ENCODE peak calls at places on chromosomes 1 and 21, in nine cellular contexts. P is cardiac fibroblast, Y is GM23338, K is heart right ventricle, S is epithelial cell of esophagus, Z is fibroblast of mammary gland, I is lower leg skin, X is tibial nerve, L is stomach. B is an unnamed sample.
A peak's percentile ranks its signal among the peaks of the same experiment; 100 is the strongest.

GRCh38 chr1:25973610-25974355 is 24.1 kb downstream of the PAFAH2 start:
- DNase-seq in P (peak; percentile 29), Y (no peak), K (no peak), S (no peak), Z (no peak), I (no peak), X (no peak), L (no peak), B (no peak)

GRCh38 chr1:59150537-59151386 is 146.1 kb upstream of the FGGY start:
- DNase-seq in P (peak; percentile 99), Y (no peak), K (peak; percentile 67), S (peak; percentile 98), Z (peak; percentile 100), I (peak; percentile 75), X (peak; percentile 74), L (peak; percentile 41), B (no peak)

GRCh38 chr1:202145325-202146140 is 996 bp upstream of the ARL8A start:
- DNase-seq in P (no peak), Y (no peak), K (no peak), S (peak; percentile 48), Z (no peak), I (no peak), X (no peak), L (no peak), B (no peak)

GRCh38 chr1:172662464-172663109 is 3.7 kb downstream of the FASLG start:
- DNase-seq in P (peak; percentile 72), Y (no peak), K (peak; percentile 39), S (peak; percentile 77), Z (peak; percentile 93), I (peak; percentile 32), X (peak; percentile 42), L (peak; percentile 56), B (no peak)

GRCh38 chr1:3919706-3920105 is 19.6 kb upstream of the C1orf174 start:
- DNase-seq in P (no peak), Y (no peak), K (no peak), S (no peak), Z (no peak), I (no peak), X (no peak), L (no peak), B (no peak)

GRCh38 chr21:35189077-35189863 is 140.2 kb upstream of the RUNX1 start:
- DNase-seq in P (peak; percentile 85), Y (no peak), K (no peak), S (no peak), Z (peak; percentile 96), I (no peak), X (no peak), L (no peak), B (no peak)

GRCh38 chr1:232481091-232481490 is 148.8 kb downstream of the SIPA1L2 start:
- DNase-seq in P (no peak), Y (no peak), K (no peak), S (no peak), Z (no peak), I (no peak), X (no peak), L (no peak), B (no peak)

GRCh38 chr1:117656202-117656641 is 50.4 kb downstream of the TENT5C start:
- DNase-seq in P (no peak), Y (no peak), K (no peak), S (no peak), Z (no peak), I (no peak), X (no peak), L (peak; percentile 48), B (no peak)

GRCh38 chr1:61182049-61182448 is 99.7 kb downstream of the NFIA start:
- DNase-seq in P (peak; percentile 63), Y (no peak), K (no peak), S (peak; percentile 13), Z (peak; percentile 94), I (no peak), X (peak; percentile 35), L (no peak), B (no peak)

GRCh38 chr1:218431476-218431875 is 86.3 kb downstream of the TGFB2 start:
- DNase-seq in P (no peak), Y (no peak), K (no peak), S (no peak), Z (no peak), I (no peak), X (no peak), L (no peak), B (no peak)

GRCh38 chr1:56453016-56453721 is 126.2 kb downstream of the PLPP3 start:
- DNase-seq in P (no peak), Y (peak; percentile 82), K (no peak), S (no peak), Z (no peak), I (peak; percentile 48), X (peak; percentile 64), L (no peak), B (no peak)

GRCh38 chr21:25297117-25297516 is 310.2 kb downstream of the MRPL39 start:
- DNase-seq in P (no peak), Y (no peak), K (no peak), S (no peak), Z (no peak), I (no peak), X (no peak), L (no peak), B (no peak)
- TF ChIP-seq CTCF in P (no peak), Y (no peak), K (no peak), S (no peak), Z (no peak), I (no peak), X (no peak), L (no peak), B (no peak)

DNA sequence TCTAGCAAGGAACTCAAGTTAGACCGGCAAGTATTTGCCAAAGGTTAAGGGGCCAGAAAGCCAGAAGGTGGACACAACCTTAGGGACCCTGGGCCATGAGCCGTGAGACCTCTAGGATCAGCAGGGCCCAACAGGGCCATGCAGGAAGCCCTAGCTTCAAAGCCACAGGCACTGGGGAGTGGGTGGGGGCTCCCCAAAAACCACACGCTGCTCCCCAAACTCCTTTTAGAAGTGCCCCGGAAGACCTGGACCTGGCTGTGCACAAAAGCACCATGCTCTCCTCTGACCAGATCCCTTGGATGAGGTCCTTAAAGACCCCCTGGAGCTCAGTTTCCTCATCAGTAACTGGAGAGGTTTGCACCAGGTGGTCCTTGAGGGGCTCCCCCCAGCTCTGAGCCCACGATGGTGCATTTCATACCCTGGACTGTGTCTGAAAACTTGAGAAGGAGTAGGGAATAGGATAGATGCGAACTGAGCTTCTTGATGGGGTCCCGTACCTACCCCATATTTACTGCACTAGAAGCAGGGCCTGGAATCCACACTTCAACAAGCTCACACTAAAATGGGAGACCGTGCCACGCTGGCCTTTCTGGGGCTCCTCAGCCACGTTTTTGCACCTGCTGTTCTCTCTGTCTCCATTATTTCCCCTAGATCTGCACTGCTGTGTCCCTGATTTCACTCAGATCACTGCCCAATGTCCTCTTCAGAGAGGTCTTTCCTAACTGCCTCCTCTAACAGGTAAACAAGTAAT is 40.6 kb upstream of the LBR start:
- DNase-seq in P (no peak), Y (no peak), K (no peak), S (no peak), Z (no peak), I (no peak), X (no peak), L (no peak), B (no peak)
- TF ChIP-seq CTCF in P (no peak), Y (no peak), K (no peak), S (no peak), Z (no peak), I (no peak), X (no peak), L (no peak), B (no peak)

DNA sequence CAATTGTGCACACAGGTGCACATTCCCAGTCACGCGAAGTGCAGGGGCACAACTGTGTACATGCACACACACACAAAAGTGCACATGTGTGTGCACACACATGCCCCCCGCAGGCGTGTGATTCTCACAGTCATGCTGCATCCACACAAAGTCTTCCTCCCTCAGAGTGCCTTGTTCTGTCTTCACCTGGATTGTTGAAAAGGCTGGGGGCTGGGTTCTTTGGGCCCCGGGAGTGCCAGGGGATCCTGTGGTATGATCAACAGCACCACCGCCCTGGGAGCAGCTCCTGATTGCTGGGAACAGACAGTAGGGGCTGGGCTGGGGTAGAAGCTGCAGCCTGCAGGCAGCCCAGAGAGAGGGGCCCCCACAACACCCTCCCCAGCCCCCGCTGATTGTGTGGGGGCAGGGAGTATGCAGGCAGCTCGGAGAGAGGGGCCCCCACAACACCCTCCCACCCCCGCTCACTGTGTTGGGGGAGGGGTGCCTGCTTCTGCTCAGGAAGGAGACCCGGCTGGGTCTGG is 3.4 kb downstream of the COL18A1 start:
- DNase-seq in P (no peak), Y (no peak), K (peak; percentile 12), S (no peak), Z (no peak), I (no peak), X (no peak), L (no peak), B (no peak)
- TF ChIP-seq CTCF in P (no peak), Y (no peak), K (no peak), S (no peak), Z (no peak), I (no peak), X (no peak), L (no peak), B (no peak)

GRCh38 chr1:63624911-63625310 is 31.7 kb downstream of the PGM1 start:
- DNase-seq in P (peak; percentile 83), Y (no peak), K (no peak), S (no peak), Z (no peak), I (no peak), X (no peak), L (no peak), B (no peak)
- TF ChIP-seq CTCF in P (peak; percentile 27), Y (no peak), K (no peak), S (peak; percentile 28), Z (peak; percentile 20), I (no peak), X (no peak), L (no peak), B (no peak)

GRCh38 chr1:159775716-159776115 is 5.0 kb upstream of the DUSP23 start:
- DNase-seq in P (peak; percentile 52), Y (no peak), K (no peak), S (peak; percentile 35), Z (peak; percentile 39), I (peak; percentile 5), X (no peak), L (no peak), B (no peak)
- TF ChIP-seq CTCF in P (no peak), Y (no peak), K (no peak), S (peak; percentile 24), Z (peak; percentile 14), I (no peak), X (no peak), L (no peak), B (no peak)